ENCODE peak calls at places on chromosomes 6 and 20, in five cellular contexts. T is nephron progenitor cell, N is HTR-8/SVneo, C is WTC11, U is tibial artery. V is an unnamed sample.

GRCh38 chr6:39930540-39930939 is 3.7 kb downstream of the MOCS1 start:
- DNase-seq in T (no peak), C (no peak), U (no peak), N (no peak), V (no peak)

GRCh38 chr20:48006036-48006833 is 221.0 kb upstream of the SULF2 start:
- DNase-seq in T (no peak), C (no peak), U (no peak), N (no peak), V (no peak)

GRCh38 chr6:137157601-137158000 is 15.8 kb downstream of the IL22RA2 start:
- DNase-seq in N (no peak), U (no peak), T (no peak), C (no peak), V (no peak)

GRCh38 chr6:28769626-28770402 is 154.0 kb downstream of the TRIM27 start:
- DNase-seq in T (peak; percentile 56), C (peak; percentile 63), U (no peak), N (no peak), V (no peak)

GRCh38 chr6:81834141-81834621 is 81.7 kb upstream of the TENT5A start:
- DNase-seq in U (no peak), N (peak; percentile 26), T (no peak), C (no peak), V (no peak)

GRCh38 chr6:8639928-8640649 is 204.7 kb upstream of the SLC35B3 start:
- DNase-seq in U (no peak), T (no peak), N (no peak), C (no peak), V (no peak)

GRCh38 chr6:140445474-140446004 is 1071.1 kb upstream of the CITED2 start:
- DNase-seq in N (no peak), C (no peak), T (no peak), U (no peak), V (no peak)

GRCh38 chr6:87705070-87705691 is 3.1 kb upstream of the AKIRIN2 start:
- DNase-seq in C (no peak), T (no peak), N (no peak), U (no peak), V (no peak)

GRCh38 chr6:385614-386013 is 5.9 kb upstream of the IRF4 start:
- DNase-seq in T (no peak), C (no peak), U (no peak), N (no peak), V (no peak)

GRCh38 chr6:168132531-168133184 is 53.6 kb upstream of the FRMD1 start:
- DNase-seq in T (peak; percentile 57), U (peak; percentile 67), N (no peak), C (peak; percentile 75), V (peak; percentile 48)

GRCh38 chr6:136201735-136202134 is 48.4 kb downstream of the MTFR2 start:
- DNase-seq in T (no peak), N (no peak), U (no peak), C (no peak), V (no peak)

GRCh38 chr6:109240370-109241084 is 141.7 kb downstream of the CD164 start:
- DNase-seq in N (no peak), T (no peak), U (no peak), C (no peak), V (no peak)

GRCh38 chr6:45387236-45387635 is 9.5 kb upstream of the SUPT3H start:
- DNase-seq in C (no peak), U (no peak), N (no peak), T (no peak), V (no peak)

GRCh38 chr6:1379810-1380198 is 9.6 kb upstream of the FOXF2 start:
- DNase-seq in U (no peak), T (no peak), N (no peak), C (no peak), V (no peak)

V was measured in tibial nerve.